ENCODE peak calls at places on chromosomes 6 and 20, in nine cellular contexts. K is RWPE1; Q is EL; R is T-helper 2 cell; Z is PC-9; P is activated T-cell treated with anti-CD3 and anti-CD28 coated beads for 1 hour; H is substantia nigra; J is activated T-helper 1 cell treated with anti-CD3 and anti-CD28 coated beads, Interleukin-12 subunit alpha, Interleukin-12 subunit beta, Interleukin-2, Interleukin-4 antibody, amounts not matched to agents 30 ng/mL and 10 ng/mL and 1 ng/mL, durations not matched to agents 14 hours and 24 hours and 36 hours; N is upper lobe of right lung. F is an unnamed sample.

GRCh38 chr6:10412165-10412947 is 2.5 kb downstream of the TFAP2A start:
- DNase-seq in K (peak), Q (peak), R (no peak), Z (peak), P (no peak), H (no peak), J (peak), N (peak), F (no peak)

GRCh38 chr6:4388675-4389074 is 253.3 kb upstream of the ECI2 start:
- DNase-seq in K (no peak), Q (peak), R (no peak), Z (peak), P (no peak), H (no peak), J (no peak), N (no peak), F (no peak)

GRCh38 chr6:13418838-13419237 is 68.6 kb downstream of the GFOD1 start:
- DNase-seq in K (no peak), Q (no peak), R (no peak), Z (no peak), P (no peak), H (no peak), J (no peak), N (no peak), F (no peak)

GRCh38 chr6:155014715-155015300 is 19.7 kb downstream of the TIAM2 start:
- DNase-seq in K (no peak), Q (peak), R (no peak), Z (peak), P (no peak), H (no peak), J (no peak), N (no peak), F (no peak)

GRCh38 chr20:51529758-51530157 is 12.8 kb downstream of the NFATC2 start:
- DNase-seq in K (no peak), Q (peak), R (no peak), Z (no peak), P (peak), H (no peak), J (no peak), N (no peak), F (peak)

GRCh38 chr6:24740861-24741260 is 21.9 kb upstream of the C6orf62 start:
- DNase-seq in K (no peak), Q (peak), R (no peak), Z (no peak), P (no peak), H (no peak), J (no peak), N (no peak), F (no peak)

GRCh38 chr6:163720005-163720404 is 305.5 kb downstream of the QKI start:
- DNase-seq in K (no peak), Q (no peak), R (no peak), Z (no peak), P (no peak), H (no peak), J (no peak), N (no peak), F (no peak)

GRCh38 chr6:115721564-115721963 is 339.1 kb downstream of the FRK start:
- DNase-seq in K (no peak), Q (no peak), R (no peak), Z (no peak), P (no peak), H (no peak), J (no peak), N (no peak), F (no peak)

GRCh38 chr20:32798046-32798985 is 21.4 kb upstream of the MAPRE1 start:
- DNase-seq in K (no peak), Q (no peak), R (no peak), Z (no peak), P (no peak), H (no peak), J (no peak), N (no peak), F (no peak)

GRCh38 chr20:59411191-59411988 is 111.0 kb downstream of the EDN3 start:
- DNase-seq in K (no peak), Q (no peak), R (no peak), Z (no peak), P (no peak), H (no peak), J (no peak), N (no peak), F (no peak)

GRCh38 chr20:55538261-55538908 is 466.9 kb downstream of the CBLN4 start:
- DNase-seq in K (peak), Q (no peak), R (no peak), Z (peak), P (no peak), H (no peak), J (no peak), N (no peak), F (no peak)

F was measured in T-helper 17 cell.